ENCODE peak calls at places on chromosome 17, in nine cellular contexts. R is HT1080; L is HEK293T; G is stimulated activated CD4-positive, alpha-beta T cell treated with anti-CD3 and anti-CD28 coated beads, Interleukin-4, amount 100 ng/mL, for 1 hour; S is RWPE1; B is A549; O is NCI-H187; A is GM23248; Y is HS-27A. X is an unnamed sample.

GRCh38 chr17:77946900-77947643 is 11.4 kb upstream of the TNRC6C start:
- DNase-seq in B (no peak), O (no peak), R (no peak), S (no peak), G (no peak), Y (no peak), L (no peak), A (no peak), X (no peak)

GRCh38 chr17:63550816-63551639 is 751 bp downstream of the DCAF7 start:
- DNase-seq in L (peak; percentile 57), B (peak; percentile 49), R (peak; percentile 24), A (peak; percentile 71), S (peak; percentile 27), G (peak; percentile 9), Y (no peak), O (no peak), X (no peak)

GRCh38 chr17:80992077-80992947 is 671 bp downstream of the CHMP6 start:
- DNase-seq in O (no peak), B (no peak), G (no peak), Y (no peak), R (no peak), S (no peak), A (peak; percentile 50), L (no peak), X (no peak)

GRCh38 chr17:75983501-75984181 is 4.6 kb downstream of the TEN1 start:
- DNase-seq in A (peak; percentile 63), O (no peak), S (no peak), G (no peak), R (peak; percentile 28), Y (no peak), B (no peak), L (no peak), X (no peak)

GRCh38 chr17:19237389-19238166 is 412 bp downstream of the EPN2 start:
- DNase-seq in L (peak; percentile 24), S (peak; percentile 34), Y (no peak), O (no peak), G (peak; percentile 41), B (peak; percentile 49), A (peak; percentile 53), R (peak; percentile 11), X (peak; percentile 43)

GRCh38 chr17:61144137-61144536 is 255.5 kb upstream of the TBX2 start:
- DNase-seq in S (no peak), G (no peak), A (no peak), B (no peak), R (no peak), Y (no peak), O (no peak), L (no peak), X (no peak)

GRCh38 chr17:2694381-2695242 is 17.0 kb downstream of the CLUH start:
- DNase-seq in O (no peak), Y (no peak), S (no peak), B (no peak), R (no peak), L (no peak), G (no peak), A (no peak), X (no peak)

GRCh38 chr17:75526555-75527270 is 1.2 kb downstream of the LLGL2 start:
- DNase-seq in L (no peak), R (no peak), A (no peak), S (no peak), Y (no peak), G (no peak), O (no peak), B (no peak), X (no peak)

GRCh38 chr17:58315750-58316149 is 12.8 kb downstream of the TSPOAP1 start:
- DNase-seq in Y (no peak), O (no peak), L (no peak), A (no peak), B (no peak), G (no peak), R (no peak), S (no peak), X (no peak)

GRCh38 chr17:15918661-15919259 is 26.2 kb upstream of the ADORA2B start:
- DNase-seq in B (no peak), O (no peak), R (peak; percentile 18), G (no peak), A (peak; percentile 9), L (no peak), S (no peak), Y (no peak), X (no peak)

GRCh38 chr17:39735882-39736281 is 1.9 kb upstream of the GRB7 start:
- DNase-seq in L (no peak), O (no peak), S (no peak), Y (no peak), B (no peak), A (no peak), G (no peak), R (no peak), X (no peak)

GRCh38 chr17:8534498-8535188 is 95.9 kb downstream of the MYH10 start:
- DNase-seq in B (no peak), S (no peak), Y (no peak), G (no peak), O (no peak), L (no peak), A (no peak), R (no peak), X (no peak)

GRCh38 chr17:35171834-35172233 is 22.4 kb downstream of the SLC35G3 start:
- DNase-seq in G (no peak), O (no peak), L (no peak), A (peak; percentile 66), B (no peak), R (peak; percentile 37), Y (peak; percentile 2), S (no peak), X (no peak)

GRCh38 chr17:62801553-62801952 is 6.6 kb downstream of the MARCHF10 start:
- DNase-seq in O (peak; percentile 21), B (no peak), Y (no peak), R (no peak), S (no peak), A (no peak), L (no peak), G (no peak), X (no peak)

GRCh38 chr17:28230011-28230410 is 89.0 kb upstream of the TMEM97 start:
- DNase-seq in Y (no peak), L (no peak), A (no peak), S (no peak), B (no peak), R (no peak), O (no peak), G (no peak), X (no peak)

GRCh38 chr17:49404371-49404770 is 10.3 kb downstream of the PHB1 start:
- DNase-seq in G (no peak), A (no peak), L (no peak), O (no peak), S (no peak), B (no peak), R (no peak), Y (no peak), X (no peak)

GRCh38 chr17:28325221-28325620 is 6.2 kb downstream of the TMEM97 start:
- DNase-seq in A (no peak), B (no peak), L (no peak), O (no peak), G (no peak), S (no peak), Y (no peak), R (no peak), X (no peak)

GRCh38 chr17:20174588-20175265 is 165.6 kb downstream of the SPECC1 start:
- DNase-seq in A (peak; percentile 55), B (no peak), G (no peak), L (no peak), R (peak; percentile 88), S (peak; percentile 50), Y (peak; percentile 84), O (no peak), X (no peak)

GRCh38 chr17:49022391-49022941 is 25.3 kb downstream of the IGF2BP1 start:
- DNase-seq in R (peak; percentile 66), G (no peak), Y (peak; percentile 88), B (peak; percentile 53), O (no peak), A (no peak), S (peak; percentile 80), L (no peak), X (no peak)

GRCh38 chr17:32503251-32504165 is 16.7 kb downstream of the CDK5R1 start:
- DNase-seq in Y (no peak), L (no peak), S (peak; percentile 50), R (peak; percentile 39), A (peak; percentile 51), B (no peak), G (no peak), O (no peak), X (peak; percentile 71)

GRCh38 chr17:69388791-69389442 is 25.6 kb upstream of the MAP2K6 start:
- DNase-seq in G (no peak), B (no peak), Y (no peak), R (no peak), O (no peak), A (no peak), L (no peak), S (no peak), X (no peak)

GRCh38 chr17:21289902-21290571 is 5.5 kb downstream of the MAP2K3 start:
- DNase-seq in S (no peak), R (no peak), L (no peak), Y (no peak), O (no peak), G (no peak), B (no peak), A (peak; percentile 52), X (no peak)

GRCh38 chr17:70329751-70330150 is 160.4 kb downstream of the KCNJ2 start:
- DNase-seq in G (no peak), B (no peak), O (no peak), L (no peak), S (no peak), Y (no peak), A (no peak), R (no peak), X (no peak)

GRCh38 chr17:58318065-58318481 is 10.5 kb downstream of the TSPOAP1 start:
- DNase-seq in L (no peak), A (no peak), G (no peak), B (no peak), S (no peak), Y (no peak), R (no peak), O (no peak), X (no peak)

GRCh38 chr17:48240562-48241130 is 133.1 kb downstream of the SNX11 start:
- DNase-seq in L (peak; percentile 41), B (peak; percentile 23), R (peak; percentile 76), O (no peak), G (no peak), S (peak; percentile 18), A (peak; percentile 29), Y (peak; percentile 68), X (no peak)

GRCh38 chr17:50638572-50638850 is 3.8 kb downstream of the ABCC3 start:
- DNase-seq in Y (no peak), A (peak; percentile 83), G (no peak), B (peak; percentile 94), R (no peak), O (no peak), L (no peak), S (no peak), X (no peak)

GRCh38 chr17:63113167-63113566 is 147.1 kb downstream of the TANC2 start:
- DNase-seq in R (no peak), S (no peak), B (no peak), L (no peak), Y (no peak), G (no peak), O (no peak), A (no peak), X (no peak)

GRCh38 chr17:4035081-4035680 is 70.9 kb upstream of the ATP2A3 start:
- DNase-seq in O (no peak), R (no peak), S (no peak), A (no peak), G (no peak), B (no peak), L (no peak), Y (no peak), X (no peak)

GRCh38 chr17:9432867-9433495 is 142.6 kb downstream of the STX8 start:
- DNase-seq in B (no peak), A (peak; percentile 53), O (no peak), R (peak; percentile 11), S (no peak), L (no peak), Y (no peak), G (no peak), X (no peak)

GRCh38 chr17:39813631-39814030 is 50.5 kb downstream of the IKZF3 start:
- DNase-seq in S (no peak), G (peak; percentile 51), R (no peak), Y (no peak), O (no peak), B (no peak), L (no peak), A (no peak), X (no peak)

GRCh38 chr17:72587773-72588511 is 467.1 kb downstream of the SOX9 start:
- DNase-seq in O (peak; percentile 51), S (peak; percentile 59), R (peak; percentile 44), Y (no peak), B (no peak), G (no peak), L (no peak), A (no peak), X (no peak)

X was measured in stimulated activated naive B cell treated with anti-CD40 and anti-IgM and Interleukin-4, amounts not matched to agents 10 μg/mL and 1 μg/mL and 100 μg/mL, for 72 hours.